ENCODE peak calls at places on chromosomes 2 and 18, in five cellular contexts. L is heart left ventricle, X is kidney epithelial cell, N is foreskin fibroblast, R is WTC11. C is an unnamed sample.

GRCh38 chr2:152468832-152469692 is 134.1 kb downstream of the FMNL2 start:
- DNase-seq in L (no peak), X (no peak), N (no peak), R (no peak), C (no peak)

GRCh38 chr2:22329097-22329716 is 1055.8 kb upstream of the KLHL29 start:
- DNase-seq in L (peak), X (no peak), N (no peak), R (no peak), C (no peak)

GRCh38 chr2:120820885-120821279 is 85.2 kb downstream of the GLI2 start:
- DNase-seq in L (peak), X (peak), N (peak), R (no peak), C (peak)

GRCh38 chr2:144519934-144520717 is at the start of gene ZEB2:
- DNase-seq in L (peak), X (no peak), N (peak), R (no peak), C (no peak)

GRCh38 chr2:162153608-162154224 is 1.7 kb upstream of the GCG start:
- DNase-seq in L (no peak), X (peak), N (peak), R (peak), C (no peak)

GRCh38 chr18:25164837-25165791 is 186.9 kb downstream of the ZNF521 start:
- DNase-seq in L (peak), X (peak), N (peak), R (no peak), C (peak)

GRCh38 chr18:50083708-50084107 is 111.2 kb downstream of the MYO5B start:
- DNase-seq in L (no peak), X (no peak), N (no peak), R (no peak), C (no peak)

GRCh38 chr18:45379903-45380302 is 235.4 kb upstream of the SLC14A2 start:
- DNase-seq in L (no peak), X (no peak), N (no peak), R (no peak), C (no peak)

GRCh38 chr2:42958036-42958370 is 165.6 kb upstream of the HAAO start:
- DNase-seq in L (no peak), X (no peak), N (no peak), R (no peak), C (no peak)

GRCh38 chr2:112547333-112547732 is 5.1 kb downstream of the POLR1B start:
- DNase-seq in L (no peak), X (peak), N (peak), R (no peak), C (peak)

GRCh38 chr2:10499911-10500521 is 51.9 kb upstream of the ODC1 start:
- DNase-seq in L (peak), X (no peak), N (no peak), R (no peak), C (no peak)

GRCh38 chr2:7649461-7650228 is 732.4 kb downstream of the RNF144A start:
- DNase-seq in L (no peak), X (no peak), N (no peak), R (no peak), C (no peak)

GRCh38 chr2:38505779-38506178 is 96.9 kb downstream of the HNRNPLL start:
- DNase-seq in L (peak), X (no peak), N (peak), R (no peak), C (peak)

DNA sequence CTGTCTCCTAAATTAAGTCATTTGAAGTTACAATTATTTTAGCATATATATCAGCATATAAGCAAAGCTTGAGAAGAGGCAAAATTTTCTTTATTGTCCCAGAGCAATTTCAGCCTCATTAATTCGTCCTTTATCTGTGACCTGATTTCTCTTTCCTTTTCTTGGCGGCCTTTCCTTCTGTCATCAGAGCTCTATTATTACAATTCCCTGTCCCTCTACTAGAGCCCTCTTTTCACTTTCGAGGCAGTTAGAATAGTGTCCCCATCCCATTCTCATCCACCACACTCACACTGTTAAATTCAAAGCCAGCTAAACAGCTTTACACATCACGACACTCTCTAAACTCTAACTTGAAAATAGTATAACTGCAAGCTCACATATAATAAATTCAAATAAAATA is 1293.2 kb upstream of the FAM98A start:
- DNase-seq in L (no peak), X (no peak), N (no peak), R (no peak), C (no peak)
- TF ChIP-seq CTCF in L (no peak), X (no peak), N (no peak), R (no peak), C (no peak)

DNA sequence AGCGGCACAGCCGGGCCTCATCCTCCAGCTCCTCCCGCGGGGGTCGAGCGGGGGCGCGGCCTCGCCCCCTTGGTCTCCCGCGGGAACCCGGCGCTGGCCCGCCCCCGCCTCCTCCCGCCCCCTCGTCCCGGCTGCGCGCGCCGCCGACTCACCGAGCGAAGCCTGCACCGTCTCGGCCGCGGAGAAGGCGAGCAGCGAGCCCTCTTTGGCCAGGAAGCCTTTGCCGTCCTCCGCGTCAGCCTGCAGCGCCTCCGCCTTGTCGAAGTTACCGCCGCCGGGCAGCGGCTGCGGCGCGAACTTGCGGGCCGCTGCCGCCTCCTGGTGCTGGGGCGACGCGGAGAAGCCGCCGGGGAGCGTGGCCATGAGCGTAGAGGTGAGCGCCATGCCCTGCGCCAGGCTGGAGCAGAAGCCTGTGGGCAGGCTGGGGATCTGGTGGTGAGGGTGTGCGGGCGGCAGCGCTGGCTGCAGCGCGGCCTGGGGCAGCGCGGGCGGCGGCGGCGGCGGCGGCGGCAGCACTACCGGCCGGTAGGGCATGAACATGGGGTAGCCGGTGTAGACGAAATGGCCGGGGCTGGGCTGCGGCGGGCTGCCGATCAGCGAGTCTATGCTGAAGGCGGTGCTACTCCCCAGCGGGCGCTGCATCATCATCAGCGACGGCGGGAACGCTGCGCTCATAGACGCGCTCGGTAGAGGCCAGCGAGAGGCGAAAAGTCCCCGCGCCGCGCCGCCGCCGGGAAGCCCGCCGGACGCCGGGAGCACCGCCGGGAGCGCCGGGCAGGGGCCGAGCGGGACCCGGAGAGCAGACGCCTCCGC is 683 bp downstream of the GBX2 start:
- DNase-seq in L (no peak), X (no peak), N (peak), R (peak), C (no peak)
- TF ChIP-seq CTCF in L (no peak), X (no peak), N (peak), R (no peak), C (peak)

GRCh38 chr2:74249406-74250122 is 51.1 kb downstream of the MTHFD2 start:
- DNase-seq in L (no peak), X (no peak), N (no peak), R (no peak), C (no peak)
- TF ChIP-seq CTCF in L (no peak), X (no peak), N (no peak), R (no peak), C (no peak)

GRCh38 chr2:119290859-119291587 is 67.4 kb downstream of the STEAP3 start:
- DNase-seq in L (peak), X (no peak), N (peak), R (peak), C (no peak)
- TF ChIP-seq CTCF in L (peak), X (peak), N (peak), R (peak), C (peak)

GRCh38 chr2:23563673-23564617 is 179.0 kb downstream of the KLHL29 start:
- DNase-seq in L (peak), X (no peak), N (peak), R (peak), C (peak)
- TF ChIP-seq CTCF in L (no peak), X (no peak), N (no peak), R (no peak), C (peak)

GRCh38 chr2:105782123-105782522 is 37.4 kb downstream of the NCK2 start:
- DNase-seq in L (no peak), X (no peak), N (no peak), R (no peak), C (no peak)

GRCh38 chr2:105783972-105784371 is 39.3 kb downstream of the NCK2 start:
- DNase-seq in L (no peak), X (no peak), N (no peak), R (no peak), C (no peak)

GRCh38 chr2:105781274-105781673 is 36.6 kb downstream of the NCK2 start:
- DNase-seq in L (no peak), X (no peak), N (no peak), R (no peak), C (no peak)

GRCh38 chr2:105783151-105783738 is 38.5 kb downstream of the NCK2 start:
- DNase-seq in L (no peak), X (no peak), N (no peak), R (no peak), C (no peak)

GRCh38 chr2:105782646-105783045 is 37.9 kb downstream of the NCK2 start:
- DNase-seq in L (no peak), X (no peak), N (no peak), R (no peak), C (no peak)
- TF ChIP-seq CTCF in L (no peak), X (no peak), N (no peak), R (no peak), C (no peak)

DNA sequence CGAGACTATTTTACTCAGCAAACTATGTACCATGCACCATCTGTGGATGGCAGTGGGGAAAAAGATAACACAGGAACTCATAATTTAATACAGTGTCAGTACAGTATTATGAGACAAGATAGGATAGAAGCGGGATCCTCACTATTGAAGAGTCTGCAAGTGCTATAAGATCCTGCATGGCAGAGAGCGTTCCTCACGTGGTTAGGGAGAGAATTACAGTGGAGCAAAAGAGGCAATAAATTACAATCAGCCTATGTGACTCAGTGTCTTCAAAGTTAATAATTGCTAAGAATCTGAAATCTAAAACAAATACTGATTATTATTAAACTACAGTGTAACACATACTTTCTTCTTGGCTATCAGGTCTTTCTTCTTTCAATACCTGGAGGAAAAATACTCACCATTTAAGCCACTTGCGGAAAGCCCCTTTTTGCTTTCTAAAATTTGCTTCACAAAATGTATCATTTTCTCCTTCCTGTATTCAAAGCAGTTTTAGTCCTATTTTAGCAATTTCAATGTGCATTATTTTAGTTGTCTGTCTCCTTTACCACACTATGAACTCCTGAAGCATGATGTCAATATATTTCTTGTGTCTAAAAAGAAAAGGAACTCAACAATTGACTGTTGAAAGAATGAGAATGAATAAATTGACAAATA is 342.9 kb downstream of the SPAG16 start:
- DNase-seq in L (no peak), X (peak), N (no peak), R (no peak), C (no peak)
- TF ChIP-seq CTCF in L (no peak), X (peak), N (no peak), R (no peak), C (no peak)

DNA sequence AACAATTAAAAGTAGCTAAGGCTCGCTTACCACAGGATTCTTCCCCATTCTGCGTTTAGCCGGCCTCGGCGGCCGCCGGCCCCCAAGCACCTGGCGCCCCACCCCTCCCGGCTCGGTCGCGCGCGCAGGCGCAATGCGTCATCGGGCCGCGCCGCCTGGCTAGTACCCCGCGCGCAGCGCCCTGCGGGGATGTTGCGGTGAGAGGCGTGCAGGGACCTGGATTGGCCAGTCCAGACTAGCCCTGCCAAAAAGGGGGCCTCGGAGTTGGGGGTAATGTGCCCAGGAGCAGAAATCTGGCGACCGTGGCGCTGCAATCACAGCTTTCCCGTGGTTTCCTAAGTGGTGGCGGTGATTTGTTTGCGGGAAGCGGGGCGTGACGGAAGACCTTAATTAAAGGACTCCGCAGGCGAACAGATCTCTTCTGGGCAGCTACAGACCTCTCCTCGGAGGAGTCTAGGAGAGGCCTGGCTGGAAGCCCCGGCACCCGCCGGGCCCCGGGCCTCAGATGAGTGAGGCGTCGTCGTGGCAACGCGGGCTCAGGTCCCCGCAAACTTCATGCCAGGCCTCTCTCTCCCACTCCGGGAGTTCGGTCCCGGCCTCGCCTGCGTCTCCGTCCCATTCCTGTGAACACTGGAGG is 606 bp downstream of the TMEM237 start:
- DNase-seq in L (peak), X (no peak), N (peak), R (peak), C (no peak)
- TF ChIP-seq CTCF in L (no peak), X (no peak), N (no peak), R (no peak), C (no peak)

DNA sequence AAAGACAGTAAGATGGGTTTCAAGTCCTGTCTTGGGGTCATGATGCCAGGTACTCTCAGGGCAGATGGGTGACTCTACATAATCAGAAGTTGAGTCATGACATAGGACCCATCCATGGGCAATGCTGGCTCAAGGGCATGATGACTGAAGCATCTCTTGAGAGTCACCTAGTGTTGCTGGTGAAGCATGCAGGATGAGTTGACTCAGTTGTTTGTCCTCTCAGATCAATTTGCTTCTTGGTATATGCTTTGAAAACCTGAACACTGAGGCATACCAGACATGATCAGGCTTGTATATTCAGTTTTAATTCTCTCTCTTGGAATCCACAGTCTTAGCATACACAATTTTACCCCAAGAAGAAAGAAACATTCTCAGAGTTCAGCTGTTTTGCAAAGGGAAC is 658.9 kb upstream of the NXPH2 start:
- DNase-seq in L (no peak), X (no peak), N (no peak), R (no peak), C (no peak)
- TF ChIP-seq CTCF in L (no peak), X (no peak), N (no peak), R (no peak), C (no peak)

C was measured in AG04450.